ENCODE peak calls at places on chromosomes 2 and 18, in eight cellular contexts. A, N, C, R, F, K, Q and D are unnamed samples.

GRCh38 chr2:239151201-239152131 is 249.4 kb downstream of the HDAC4 start:
- DNase-seq in C (no peak), K (peak), F (no peak), A (no peak), N (no peak), R (peak), Q (no peak), D (no peak)

GRCh38 chr2:204170419-204170818 is 233.9 kb downstream of the ICOS start:
- DNase-seq in R (no peak), C (no peak), K (no peak), Q (no peak), N (no peak), A (no peak), F (no peak), D (no peak)

GRCh38 chr2:47205576-47206141 is 50.6 kb upstream of the STPG4 start:
- DNase-seq in Q (no peak), A (no peak), R (no peak), N (peak), K (no peak), C (no peak), F (no peak), D (no peak)

GRCh38 chr2:119744335-119744939 is 15.3 kb upstream of the PTPN4 start:
- DNase-seq in Q (peak), A (no peak), C (peak), K (no peak), N (peak), R (no peak), F (no peak), D (peak)

GRCh38 chr2:161710131-161710915 is 86.1 kb downstream of the SLC4A10 start:
- DNase-seq in C (no peak), A (no peak), K (no peak), F (no peak), R (no peak), Q (no peak), N (no peak), D (no peak)

GRCh38 chr2:84904717-84905174 is 710 bp upstream of the TMSB10 start:
- DNase-seq in N (peak), F (peak), C (no peak), Q (no peak), R (peak), K (peak), A (no peak), D (no peak)

GRCh38 chr2:96554293-96555145 is 18.0 kb downstream of the ARID5A start:
- DNase-seq in N (peak), R (peak), C (peak), Q (peak), K (peak), F (no peak), A (peak), D (no peak)

GRCh38 chr2:98356729-98357128 is 10.5 kb downstream of the CNGA3 start:
- DNase-seq in A (no peak), Q (no peak), C (no peak), R (no peak), F (no peak), K (no peak), N (no peak), D (no peak)

GRCh38 chr2:109594246-109594900 is 19.4 kb downstream of the SEPTIN10 start:
- DNase-seq in C (no peak), K (no peak), N (no peak), A (no peak), R (no peak), Q (no peak), F (no peak), D (no peak)

GRCh38 chr2:41621578-41621977 is 426.2 kb upstream of the PKDCC start:
- DNase-seq in F (no peak), R (no peak), K (no peak), C (no peak), A (no peak), Q (no peak), N (no peak), D (no peak)

GRCh38 chr2:149768320-149768799 is 180.8 kb upstream of the MMADHC start:
- DNase-seq in N (peak), K (no peak), R (no peak), Q (no peak), C (no peak), A (no peak), F (no peak), D (no peak)

GRCh38 chr2:200455958-200456421 is 53.9 kb downstream of the KCTD18 start:
- DNase-seq in R (peak), F (no peak), N (peak), A (peak), K (no peak), C (no peak), Q (no peak), D (no peak)

GRCh38 chr18:27996792-27997191 is 180.1 kb downstream of the CDH2 start:
- DNase-seq in F (no peak), Q (no peak), A (no peak), N (peak), C (no peak), R (no peak), K (no peak), D (no peak)

GRCh38 chr18:70659026-70659726 is 370.3 kb downstream of the SOCS6 start:
- DNase-seq in K (no peak), N (no peak), R (no peak), Q (no peak), C (no peak), F (no peak), A (peak), D (no peak)

GRCh38 chr2:31606511-31606910 is 25.8 kb upstream of the SRD5A2 start:
- DNase-seq in K (no peak), N (no peak), F (no peak), R (no peak), C (no peak), Q (no peak), A (no peak), D (no peak)

GRCh38 chr18:48544116-48544515 is 5.3 kb downstream of the CTIF start:
- DNase-seq in K (no peak), A (no peak), F (no peak), R (no peak), N (no peak), Q (no peak), C (no peak), D (no peak)

GRCh38 chr2:24972315-24972958 is 682 bp upstream of the DNAJC27 start:
- DNase-seq in Q (peak), N (peak), R (peak), K (peak), F (no peak), C (peak), A (peak), D (no peak)

GRCh38 chr2:222752731-222753130 is 81.3 kb downstream of the MOGAT1 start:
- DNase-seq in C (no peak), N (no peak), K (no peak), R (no peak), F (no peak), A (no peak), Q (no peak), D (no peak)

GRCh38 chr2:224211821-224212220 is 172.7 kb upstream of the SERPINE2 start:
- DNase-seq in K (no peak), C (no peak), R (no peak), F (no peak), A (no peak), Q (no peak), N (no peak), D (no peak)

GRCh38 chr2:3603536-3604206 is 8.8 kb downstream of the COLEC11 start:
- DNase-seq in C (no peak), N (no peak), F (no peak), K (no peak), R (peak), Q (no peak), A (no peak), D (no peak)

GRCh38 chr2:99470957-99471356 is 18.9 kb downstream of the REV1 start:
- DNase-seq in N (no peak), F (no peak), R (no peak), K (no peak), C (no peak), Q (no peak), A (peak), D (no peak)

GRCh38 chr2:42937171-42937875 is 144.9 kb upstream of the HAAO start:
- DNase-seq in C (no peak), F (no peak), A (no peak), K (no peak), R (peak), N (no peak), Q (no peak), D (no peak)

GRCh38 chr2:231450548-231450989 is 13.7 kb downstream of the NCL start:
- DNase-seq in R (no peak), F (no peak), C (no peak), N (no peak), K (no peak), Q (no peak), A (no peak), D (no peak)

GRCh38 chr2:227511239-227511930 is 39.4 kb downstream of the AGFG1 start:
- DNase-seq in K (no peak), F (no peak), Q (no peak), R (no peak), N (no peak), A (peak), C (no peak), D (no peak)

GRCh38 chr2:136611451-136611850 is 153.9 kb upstream of the THSD7B start:
- DNase-seq in A (no peak), R (no peak), F (no peak), K (no peak), Q (no peak), C (no peak), N (no peak), D (no peak)

GRCh38 chr2:216001201-216001600 is 12.2 kb downstream of the MREG start:
- DNase-seq in R (no peak), C (no peak), Q (no peak), A (peak), N (no peak), K (no peak), F (no peak), D (no peak)

GRCh38 chr2:203891474-203891873 is 23.9 kb downstream of the CTLA4 start:
- DNase-seq in N (no peak), R (no peak), Q (no peak), A (no peak), C (no peak), K (no peak), F (no peak), D (no peak)

GRCh38 chr2:14634223-14634884 is 1.8 kb downstream of the LRATD1 start:
- DNase-seq in N (peak), K (peak), Q (no peak), R (peak), C (peak), F (no peak), A (peak), D (no peak)

GRCh38 chr18:23689031-23689615 is at the start of gene LAMA3:
- DNase-seq in N (peak), C (peak), Q (no peak), R (peak), F (no peak), A (no peak), K (peak), D (peak)
- TF ChIP-seq POLR2A in N (no peak), C (peak), Q (no peak), R (no peak), F (peak), A (no peak), K (no peak), D (peak)

DNA sequence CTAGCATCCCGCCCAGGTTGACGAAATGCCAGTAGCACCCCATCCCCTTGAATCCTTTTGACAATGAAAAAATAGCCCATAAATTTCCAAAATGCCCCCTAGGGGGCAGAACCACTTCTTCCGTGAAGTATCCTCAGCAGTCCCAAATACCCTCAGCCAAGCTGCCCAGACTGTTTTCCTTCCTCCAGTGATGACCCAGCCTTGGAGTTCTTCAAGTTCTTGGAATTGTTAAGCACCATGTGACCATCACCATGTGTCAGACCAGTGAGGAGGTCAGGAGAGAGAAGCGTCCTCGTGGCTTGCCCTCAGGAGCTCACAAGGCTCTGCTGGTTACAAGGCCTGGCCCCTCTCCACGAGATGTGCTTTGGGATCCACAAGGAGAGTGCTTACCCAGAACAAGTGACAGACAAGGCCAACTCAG is 1.4 kb upstream of the SLC23A3 start:
- DNase-seq in Q (peak), F (no peak), R (no peak), K (peak), C (peak), N (peak), A (peak), D (peak)
- TF ChIP-seq POLR2A in Q (no peak), F (no peak), R (no peak), K (no peak), C (no peak), N (no peak), A (no peak), D (no peak)

GRCh38 chr18:47150029-47150823 is at the start of gene HDHD2:
- DNase-seq in N (peak), K (peak), A (peak), R (peak), Q (peak), C (peak), F (peak), D (peak)
- TF ChIP-seq POLR2A in N (peak), K (peak), A (peak), R (peak), Q (peak), C (peak), F (peak), D (peak)

DNA sequence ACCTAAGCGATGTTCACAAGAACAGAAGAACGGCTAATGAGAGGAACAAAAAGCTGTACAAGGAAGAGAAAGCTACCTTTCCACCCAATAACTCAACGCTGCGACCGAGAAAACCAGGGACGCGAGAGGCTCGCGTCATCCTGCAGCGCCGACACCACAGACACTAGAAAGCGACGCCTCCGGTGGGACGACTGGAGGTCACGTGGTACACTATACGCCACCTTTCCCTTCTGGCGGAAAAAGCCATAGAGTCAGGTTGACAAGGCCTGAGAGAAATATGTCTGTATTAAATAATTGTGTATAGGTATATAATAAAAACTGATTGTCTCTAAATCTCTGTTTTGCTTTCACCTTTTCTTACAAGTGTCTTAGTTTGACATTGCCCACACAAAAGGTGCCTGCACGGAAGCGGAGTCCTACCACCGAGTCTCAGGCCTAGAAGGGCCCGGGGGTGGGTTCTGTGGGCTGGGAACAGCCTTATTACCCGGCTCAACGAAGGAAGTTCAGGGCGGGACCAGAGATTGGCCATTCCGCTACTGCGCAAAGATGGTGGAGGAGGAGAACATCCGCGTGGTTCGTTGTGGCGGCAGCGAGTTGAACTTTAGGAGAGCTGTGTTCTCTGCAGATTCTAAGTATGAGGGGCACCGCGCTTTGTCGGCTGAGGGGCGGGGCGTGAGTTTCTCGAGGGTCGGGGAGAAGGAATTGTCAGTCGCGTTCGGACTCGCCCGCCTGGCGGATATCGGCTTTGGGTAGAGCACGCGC is at the start of gene WDR75:
- DNase-seq in A (peak), C (peak), R (peak), N (peak), Q (peak), F (peak), K (peak), D (peak)
- TF ChIP-seq POLR2A in A (peak), C (peak), R (peak), N (peak), Q (peak), F (peak), K (peak), D (peak)